ENCODE peak calls at places on chromosomes 5 and 9, in seven cellular contexts. B is upper lobe of right lung; J is GM23248; K is adrenal gland; D is BE2C; T is CD8-positive, alpha-beta T cell; P is stomach. L is an unnamed sample.

GRCh38 chr5:82107277-82107676 is 135.5 kb downstream of the ATG10 start:
- DNase-seq in K (no peak), J (peak; percentile 47), P (no peak), B (no peak), D (no peak), T (no peak), L (no peak)

GRCh38 chr9:127390563-127390962 is 6.4 kb upstream of the SLC2A8 start:
- DNase-seq in J (no peak), T (no peak), K (peak; percentile 49), P (no peak), B (peak; percentile 39), D (no peak), L (no peak)

GRCh38 chr5:164326219-164326618 is 820.8 kb downstream of the MAT2B start:
- DNase-seq in K (no peak), B (no peak), D (no peak), P (no peak), T (no peak), J (no peak), L (no peak)

GRCh38 chr5:139105621-139106071 is 92.5 kb downstream of the SIL1 start:
- DNase-seq in J (peak; percentile 48), P (no peak), T (no peak), D (peak; percentile 68), B (no peak), K (no peak), L (no peak)

GRCh38 chr5:88889165-88890069 is 6.4 kb upstream of the MEF2C start:
- DNase-seq in K (peak; percentile 83), B (peak; percentile 86), D (no peak), T (no peak), P (no peak), J (peak; percentile 53), L (peak; percentile 80)

GRCh38 chr9:37239224-37239859 is 119.0 kb downstream of the ZCCHC7 start:
- DNase-seq in K (no peak), D (no peak), P (no peak), J (peak; percentile 12), B (no peak), T (no peak), L (no peak)

GRCh38 chr9:78115073-78115472 is 83.5 kb upstream of the GNAQ start:
- DNase-seq in P (no peak), J (peak; percentile 19), T (no peak), D (peak; percentile 15), B (no peak), K (no peak), L (peak; percentile 36)

GRCh38 chr5:117054808-117055398 is 480.3 kb upstream of the SEMA6A start:
- DNase-seq in B (no peak), P (no peak), K (no peak), J (no peak), T (no peak), D (no peak), L (peak; percentile 25)

GRCh38 chr5:150130493-150130922 is 25.1 kb downstream of the PDGFRB start:
- DNase-seq in B (no peak), T (no peak), D (no peak), J (no peak), P (no peak), K (no peak), L (no peak)

GRCh38 chr9:83649080-83649479 is 26.1 kb downstream of the IDNK start:
- DNase-seq in P (peak; percentile 74), K (peak; percentile 85), D (peak; percentile 84), T (peak; percentile 64), J (peak; percentile 65), B (peak; percentile 82), L (peak; percentile 68)

GRCh38 chr5:104774372-104774771 is 1211.8 kb upstream of the NUDT12 start:
- DNase-seq in B (no peak), K (no peak), D (no peak), T (no peak), P (no peak), J (no peak), L (no peak)

GRCh38 chr5:68041293-68041692 is 174.3 kb upstream of the PIK3R1 start:
- DNase-seq in K (no peak), D (no peak), J (no peak), P (no peak), B (no peak), T (no peak), L (no peak)

GRCh38 chr9:109903515-109904138 is 123.6 kb downstream of the PALM2AKAP2 start:
- DNase-seq in J (peak; percentile 89), T (peak; percentile 29), K (peak; percentile 87), B (no peak), D (peak; percentile 61), P (peak; percentile 57), L (peak; percentile 85)

GRCh38 chr5:73911761-73912393 is 285.9 kb downstream of the ARHGEF28 start:
- DNase-seq in K (no peak), J (no peak), P (no peak), B (no peak), T (no peak), D (no peak), L (no peak)

GRCh38 chr9:86859056-86859455 is 88.2 kb downstream of the GAS1 start:
- DNase-seq in K (no peak), T (no peak), D (no peak), J (no peak), B (no peak), P (no peak), L (no peak)

GRCh38 chr5:146378981-146379380 is 40.3 kb downstream of the POU4F3 start:
- DNase-seq in D (no peak), J (no peak), T (no peak), K (no peak), P (no peak), B (no peak), L (no peak)

GRCh38 chr5:116626272-116626723 is 51.7 kb upstream of the SEMA6A start:
- DNase-seq in T (no peak), D (peak; percentile 61), B (no peak), J (peak; percentile 32), K (peak; percentile 95), P (peak; percentile 63), L (peak; percentile 87)

GRCh38 chr5:10455273-10455670 is 13.6 kb downstream of the ROPN1L start:
- DNase-seq in P (no peak), D (no peak), B (no peak), T (no peak), J (no peak), K (peak; percentile 24), L (no peak)

GRCh38 chr5:112703866-112704820 is 33.5 kb upstream of the APC start:
- DNase-seq in J (peak; percentile 49), B (no peak), K (no peak), D (no peak), P (no peak), T (no peak), L (no peak)

GRCh38 chr5:127092690-127093089 is 19.4 kb upstream of the C5orf63 start:
- DNase-seq in D (peak; percentile 20), K (no peak), B (no peak), T (no peak), J (peak; percentile 60), P (no peak), L (peak; percentile 67)

DNA sequence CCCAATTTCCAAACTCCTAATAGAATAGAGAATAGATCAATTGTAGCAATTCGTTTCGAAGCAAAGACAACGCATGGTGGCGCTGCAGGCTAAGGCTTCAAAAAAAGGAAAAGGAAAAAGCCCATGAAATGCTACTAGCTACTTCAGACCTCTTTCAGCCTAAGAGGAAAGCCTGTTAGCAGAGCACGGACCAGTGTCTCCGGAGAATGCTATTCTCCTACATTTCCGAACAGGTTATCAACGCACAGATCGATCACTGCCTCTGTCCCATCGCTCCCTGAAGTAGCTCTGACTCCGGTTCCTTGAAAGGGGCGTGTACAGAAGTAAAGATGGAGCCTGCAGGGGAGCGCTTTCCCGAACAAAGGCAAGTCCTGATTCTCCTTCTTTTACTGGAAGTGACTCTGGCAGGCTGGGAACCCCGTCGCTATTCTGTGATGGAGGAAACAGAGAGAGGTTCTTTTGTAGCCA is at the start of gene PCDHB15:
- DNase-seq in J (peak; percentile 30), T (no peak), D (peak; percentile 33), P (no peak), K (no peak), B (no peak), L (no peak)
- H3K4me3 ChIP-seq in J (peak within 1 kb of the TSS; percentile 67), T (no peak within 1 kb of the TSS), D (peak within 1 kb of the TSS; percentile 12), P (peak within 1 kb of the TSS; percentile 28), K (no peak within 1 kb of the TSS), B (peak within 1 kb of the TSS; percentile 33), L (no peak within 1 kb of the TSS)

GRCh38 chr9:114879165-114879564 is 51.2 kb downstream of the TNFSF8 start:
- DNase-seq in D (no peak), B (no peak), P (no peak), T (no peak), K (no peak), J (no peak), L (no peak)

GRCh38 chr9:114887963-114888362 is 42.4 kb downstream of the TNFSF8 start:
- DNase-seq in K (no peak), P (no peak), T (no peak), D (no peak), B (no peak), J (no peak), L (no peak)

GRCh38 chr9:114884787-114885452 is 45.5 kb downstream of the TNFSF8 start:
- DNase-seq in D (no peak), K (no peak), P (peak; percentile 88), J (no peak), T (no peak), B (no peak), L (no peak)

GRCh38 chr9:114880276-114880891 is 50.0 kb downstream of the TNFSF8 start:
- DNase-seq in P (no peak), D (no peak), B (no peak), J (peak; percentile 17), T (no peak), K (no peak), L (no peak)

GRCh38 chr9:114883709-114884108 is 46.7 kb downstream of the TNFSF8 start:
- DNase-seq in D (no peak), P (no peak), T (no peak), K (no peak), J (no peak), B (no peak), L (no peak)
- H3K4me1 ChIP-seq in D (no peaks in the 10 kb centered on the region), P (peaks cover 2% of the 10 kb centered on the region), T (peaks cover 9% of the 10 kb centered on the region), K (no peaks in the 10 kb centered on the region), J (no peaks in the 10 kb centered on the region), B (no peaks in the 10 kb centered on the region), L (no peaks in the 10 kb centered on the region)

GRCh38 chr9:117747571-117747970 is 43.4 kb downstream of the TLR4 start:
- DNase-seq in B (no peak), P (no peak), J (no peak), K (no peak), T (no peak), D (no peak), L (no peak)

GRCh38 chr9:117746263-117746662 is 42.1 kb downstream of the TLR4 start:
- DNase-seq in T (no peak), B (no peak), K (no peak), P (no peak), J (no peak), D (no peak), L (no peak)

GRCh38 chr9:117745598-117745997 is 41.4 kb downstream of the TLR4 start:
- DNase-seq in J (no peak), D (no peak), K (no peak), T (no peak), B (no peak), P (no peak), L (no peak)

GRCh38 chr9:117744390-117744789 is 40.2 kb downstream of the TLR4 start:
- DNase-seq in B (no peak), K (no peak), P (no peak), T (no peak), J (no peak), D (no peak), L (no peak)

GRCh38 chr9:117744856-117745389 is 40.7 kb downstream of the TLR4 start:
- DNase-seq in B (peak; percentile 60), T (no peak), J (peak; percentile 47), D (no peak), K (no peak), P (no peak), L (peak; percentile 41)
- H3K4me3 ChIP-seq in B (peak overlapping the region; percentile 28), T (no peak overlapping the region), J (peak overlapping the region; percentile 70), D (no peak overlapping the region), K (no peak overlapping the region), P (peak overlapping the region; percentile 38), L (peak overlapping the region; percentile 37)

GRCh38 chr9:91156451-91157234 is 205.1 kb downstream of the AUH start:
- DNase-seq in J (peak; percentile 37), P (peak; percentile 37), T (no peak), B (no peak), D (no peak), K (no peak), L (no peak)
- H3K4me1 ChIP-seq in J (no peaks in the 10 kb centered on the region), P (peaks cover 9% of the 10 kb centered on the region), T (peaks cover 13% of the 10 kb centered on the region), B (no peaks in the 10 kb centered on the region), D (no peaks in the 10 kb centered on the region), K (no peaks in the 10 kb centered on the region), L (peaks cover 4% of the 10 kb centered on the region)